ENCODE peak calls at places on chromosomes 5 and 9, in six cellular contexts. U, R, A, H, B and K are unnamed samples. For H3K4me1, the result is how much of the 10 kb centered on the place peaks cover.

GRCh38 chr5:141845371-141845821 is 32.8 kb downstream of the PCDH1 start:
- DNase-seq in R (no peak), B (no peak), U (no peak), A (peak), H (no peak), K (no peak)

GRCh38 chr9:133334161-133334560 is 1.8 kb downstream of the SURF6 start:
- DNase-seq in U (no peak), A (peak), B (no peak), H (no peak), R (no peak), K (peak)

GRCh38 chr5:171715551-171715950 is 70.1 kb upstream of the SMIM23 start:
- DNase-seq in R (no peak), H (no peak), A (no peak), U (no peak), B (no peak), K (no peak)

GRCh38 chr9:33180526-33181184 is 13.5 kb upstream of the B4GALT1 start:
- DNase-seq in U (no peak), R (peak), H (peak), B (no peak), A (no peak), K (no peak)

GRCh38 chr9:95341262-95342011 is 23.9 kb upstream of the FANCC start:
- DNase-seq in H (peak), U (no peak), A (peak), B (no peak), R (peak), K (no peak)

GRCh38 chr9:100011062-100011681 is 87.6 kb downstream of the ERP44 start:
- DNase-seq in A (peak), B (peak), U (peak), R (peak), H (peak), K (no peak)

GRCh38 chr9:16092627-16093091 is 539.8 kb downstream of the CCDC171 start:
- DNase-seq in U (no peak), R (no peak), A (no peak), B (no peak), H (peak), K (no peak)

GRCh38 chr5:164346785-164347630 is 841.6 kb downstream of the MAT2B start:
- DNase-seq in R (no peak), H (no peak), A (no peak), U (no peak), B (no peak), K (no peak)

GRCh38 chr5:1509346-1510085 is 14.2 kb downstream of the LPCAT1 start:
- DNase-seq in H (no peak), U (no peak), R (no peak), B (no peak), A (no peak), K (peak)

GRCh38 chr5:32004404-32004803 is 169.7 kb downstream of the GOLPH3 start:
- DNase-seq in R (no peak), B (no peak), H (no peak), U (no peak), A (no peak), K (no peak)

GRCh38 chr9:73039253-73039915 is 86.5 kb upstream of the ALDH1A1 start:
- DNase-seq in U (no peak), R (peak), H (peak), B (no peak), A (no peak), K (no peak)

GRCh38 chr5:172726966-172727365 is 44.0 kb downstream of the DUSP1 start:
- DNase-seq in R (no peak), H (no peak), A (no peak), B (no peak), U (no peak), K (no peak)
- H3K4me1 ChIP-seq in R (under half), H (under half), A (under half), B (under half), U (under half), K (under half)

GRCh38 chr9:129093602-129094386 is 12.9 kb downstream of the DOLPP1 start:
- DNase-seq in A (no peak), B (no peak), H (no peak), U (no peak), R (no peak), K (no peak)

GRCh38 chr9:129094387-129095169 is 13.7 kb downstream of the DOLPP1 start:
- DNase-seq in B (peak), H (no peak), R (no peak), A (no peak), U (no peak), K (no peak)

GRCh38 chr9:129095908-129096307 is 14.7 kb downstream of the CRAT start:
- DNase-seq in B (no peak), A (no peak), H (no peak), R (no peak), U (no peak), K (no peak)

GRCh38 chr9:129097671-129098306 is 12.8 kb downstream of the CRAT start:
- DNase-seq in H (no peak), R (no peak), A (no peak), U (no peak), B (no peak), K (no peak)

DNA sequence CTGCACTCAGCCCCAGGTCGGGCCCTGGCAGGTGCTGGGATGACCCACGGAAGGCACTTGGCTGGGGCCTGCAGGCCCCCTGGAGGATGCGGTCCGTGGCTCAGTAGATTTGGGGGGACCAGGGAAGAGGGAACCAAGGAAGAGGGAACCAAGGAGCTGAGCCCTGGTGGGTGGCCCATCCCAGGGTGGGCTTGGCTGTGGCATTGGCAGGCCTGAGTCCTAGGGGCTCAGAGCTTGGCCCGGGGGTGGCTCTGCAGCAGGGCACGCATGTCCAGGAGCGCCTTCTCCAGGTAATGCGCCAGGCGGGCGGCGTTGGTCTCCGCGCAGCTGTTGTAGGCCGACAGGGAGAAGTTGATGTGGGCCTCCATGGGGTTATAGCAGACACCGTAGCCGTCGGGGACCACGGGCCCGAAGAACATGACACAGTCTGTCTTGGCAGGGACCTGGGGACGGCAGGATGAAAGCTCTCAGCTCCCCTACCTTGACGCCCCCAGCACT is 14.3 kb downstream of the DOLPP1 start:
- DNase-seq in R (no peak), H (no peak), B (no peak), A (no peak), U (no peak), K (no peak)
- H3K27ac ChIP-seq in R (no peak), H (no peak), B (peak), A (no peak), U (no peak), K (no peak)

GRCh38 chr5:157204765-157205164 is 24.1 kb downstream of the ITK start:
- DNase-seq in A (no peak), B (no peak), U (no peak), H (no peak), R (no peak), K (no peak)
- H3K4me3 ChIP-seq in A (no peak), B (no peak), U (no peak), H (no peak), R (no peak), K (no peak)

DNA sequence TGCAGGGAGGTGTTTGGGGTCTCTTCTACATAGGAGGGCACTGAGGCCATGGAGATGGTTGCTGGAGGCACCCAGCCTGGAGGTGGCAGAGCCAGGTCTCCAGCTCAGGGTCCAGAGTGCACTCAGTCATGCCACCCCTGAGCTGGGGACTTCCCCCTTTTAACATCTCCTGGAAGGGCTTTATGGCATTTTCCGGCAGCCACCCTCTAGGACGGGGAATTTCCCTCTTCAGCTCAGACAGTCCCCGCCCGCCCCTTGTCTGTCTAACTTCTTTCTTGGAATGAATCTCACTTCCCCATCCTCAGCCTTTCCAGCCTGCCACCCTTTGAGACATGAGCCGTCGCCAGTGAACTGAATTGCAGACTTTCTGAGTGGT is 49.9 kb downstream of the COL15A1 start:
- DNase-seq in R (no peak), B (no peak), H (no peak), U (no peak), A (no peak), K (no peak)
- H3K4me1 ChIP-seq in R (under half), B (under half), H (under half), U (under half), A (under half), K (under half)